ENCODE peak calls at places on chromosomes 2 and 18, in ten cellular contexts. S is adrenal gland; P is SW 1271; J is GM13977; R is HepG2; Q is activated CD8-positive, alpha-beta memory T cell treated with anti-CD3 and anti-CD28 coated beads, Interleukin-2, amount 50 U/mL, for 48 hours; I is left kidney; E is PC-9; G is K562; A is stimulated activated CD4-positive, alpha-beta T cell treated with anti-CD3 and anti-CD28 coated beads, Interleukin-2, amount 100 ng/mL, for 48 hours. D is an unnamed sample.
A peak's percentile ranks its signal among the peaks of the same experiment; 100 is the strongest.

GRCh38 chr2:119249855-119250775 is 26.5 kb downstream of the STEAP3 start:
- DNase-seq in S (no peak), P (no peak), J (no peak), R (no peak), Q (no peak), I (no peak), E (no peak), G (no peak), A (no peak), D (no peak)

GRCh38 chr2:214103199-214104001 is 307.5 kb upstream of the VWC2L start:
- DNase-seq in S (no peak), P (no peak), J (no peak), R (no peak), Q (no peak), I (peak; percentile 67), E (peak; percentile 59), G (no peak), A (no peak), D (no peak)

GRCh38 chr2:226766352-226767055 is 33.1 kb downstream of the IRS1 start:
- DNase-seq in S (no peak), P (no peak), J (no peak), R (no peak), Q (no peak), I (no peak), E (no peak), G (no peak), A (no peak), D (peak; percentile 61)

GRCh38 chr2:200394045-200394444 is 87.6 kb downstream of the SPATS2L start:
- DNase-seq in S (no peak), P (no peak), J (no peak), R (no peak), Q (no peak), I (no peak), E (no peak), G (no peak), A (no peak), D (no peak)

GRCh38 chr2:28544405-28544914 is 48.6 kb downstream of the PLB1 start:
- DNase-seq in S (peak; percentile 75), P (no peak), J (no peak), R (peak; percentile 92), Q (no peak), I (no peak), E (peak; percentile 43), G (no peak), A (no peak), D (no peak)

GRCh38 chr2:31324000-31324633 is 90.2 kb downstream of the EHD3 start:
- DNase-seq in S (no peak), P (no peak), J (peak; percentile 64), R (no peak), Q (no peak), I (no peak), E (no peak), G (no peak), A (no peak), D (no peak)

GRCh38 chr2:222652856-222653255 is 3.0 kb downstream of the FARSB start:
- DNase-seq in S (no peak), P (no peak), J (no peak), R (no peak), Q (no peak), I (no peak), E (no peak), G (no peak), A (no peak), D (no peak)

GRCh38 chr2:171407030-171407707 is 26.6 kb downstream of the METTL8 start:
- DNase-seq in S (no peak), P (no peak), J (peak; percentile 37), R (no peak), Q (no peak), I (no peak), E (no peak), G (no peak), A (no peak), D (no peak)

GRCh38 chr2:19361325-19361990 is 3.0 kb upstream of the OSR1 start:
- DNase-seq in S (peak; percentile 51), P (no peak), J (peak; percentile 26), R (no peak), Q (no peak), I (peak; percentile 72), E (no peak), G (no peak), A (no peak), D (no peak)

GRCh38 chr2:135840601-135841000 is 3.6 kb upstream of the LCT start:
- DNase-seq in S (no peak), P (no peak), J (no peak), R (no peak), Q (no peak), I (no peak), E (no peak), G (no peak), A (no peak), D (no peak)

GRCh38 chr18:79058007-79058406 is 11.2 kb upstream of the ATP9B start:
- DNase-seq in S (no peak), P (no peak), J (no peak), R (no peak), Q (no peak), I (no peak), E (no peak), G (no peak), A (no peak), D (no peak)

GRCh38 chr2:138104071-138104470 is 139.8 kb downstream of the HNMT start:
- DNase-seq in S (no peak), P (no peak), J (no peak), R (no peak), Q (no peak), I (no peak), E (no peak), G (no peak), A (no peak), D (no peak)

D was measured in HFFc6.